ENCODE peak calls at places on chromosomes 4 and X, in nine cellular contexts. V is activated T-cell treated with anti-CD3 and anti-CD28 coated beads for 4 hours, U is GM19239, Y is sciatic nerve, L is left ventricle myocardium superior, I is NB4, H is GM20000, D is stomach, B is lung microvascular endothelial cell. S is an unnamed sample.
A peak's percentile ranks its signal among the peaks of the same experiment; 100 is the strongest.

GRCh38 chr4:8641931-8642650 is 49.5 kb downstream of the CPZ start:
- DNase-seq in B (no peak), I (no peak), H (no peak), V (no peak), U (no peak), D (no peak), L (peak; percentile 9), Y (peak; percentile 41), S (no peak)

GRCh38 chrX:120109378-120109777 is 6.3 kb downstream of the RHOXF1 start:
- DNase-seq in D (no peak), L (no peak), V (no peak), H (no peak), I (no peak), Y (no peak), B (no peak), U (no peak), S (no peak)

GRCh38 chr4:5940470-5941203 is 47.8 kb upstream of the CRMP1 start:
- DNase-seq in D (no peak), L (no peak), H (no peak), B (no peak), I (peak; percentile 57), Y (no peak), V (no peak), U (no peak), S (peak; percentile 9)

GRCh38 chr4:34964613-34965012 is 1279.7 kb downstream of the ARAP2 start:
- DNase-seq in D (no peak), V (no peak), H (no peak), B (no peak), I (no peak), Y (no peak), L (no peak), U (no peak), S (no peak)

GRCh38 chr4:165874072-165874798 is 1.2 kb downstream of the TLL1 start:
- DNase-seq in L (no peak), U (no peak), H (peak; percentile 30), D (no peak), Y (no peak), V (no peak), B (peak; percentile 68), I (no peak), S (no peak)

GRCh38 chr4:185651137-185651677 is 115.9 kb upstream of the PDLIM3 start:
- DNase-seq in U (no peak), D (no peak), Y (no peak), H (no peak), I (no peak), V (no peak), B (no peak), L (no peak), S (no peak)

GRCh38 chrX:35339796-35340195 is 397.2 kb downstream of the FAM47B start:
- DNase-seq in I (no peak), D (no peak), L (no peak), U (no peak), V (no peak), Y (no peak), H (no peak), B (no peak), S (no peak)

GRCh38 chrX:22296871-22297270 is 24.2 kb downstream of the CBLL2 start:
- DNase-seq in V (no peak), U (no peak), L (no peak), B (no peak), Y (no peak), I (no peak), H (no peak), D (no peak), S (no peak)

GRCh38 chr4:136680271-136680670 is 852.0 kb downstream of the PCDH18 start:
- DNase-seq in B (no peak), V (no peak), U (no peak), L (no peak), D (no peak), I (no peak), H (no peak), Y (no peak), S (no peak)

GRCh38 chrX:20244936-20245335 is 21.8 kb downstream of the RPS6KA3 start:
- DNase-seq in U (no peak), H (no peak), V (no peak), Y (no peak), D (no peak), I (no peak), L (peak; percentile 32), B (no peak), S (no peak)

GRCh38 chr4:46994007-46994405 is 625 bp upstream of the GABRA4 start:
- DNase-seq in D (no peak), B (no peak), L (peak; percentile 38), V (no peak), H (peak; percentile 32), Y (no peak), U (no peak), I (no peak), S (no peak)

GRCh38 chrX:40468033-40468979 is 112.5 kb upstream of the ATP6AP2 start:
- DNase-seq in I (peak; percentile 83), Y (peak; percentile 70), U (peak; percentile 28), D (peak; percentile 58), B (peak; percentile 53), V (no peak), H (peak; percentile 45), L (peak; percentile 48), S (peak; percentile 72)

GRCh38 chr4:72568959-72569718 is at the start of gene ADAMTS3:
- DNase-seq in D (peak; percentile 51), H (peak; percentile 26), I (peak; percentile 6), V (no peak), U (no peak), L (peak; percentile 77), B (peak; percentile 13), Y (peak; percentile 73), S (peak; percentile 81)

GRCh38 chr4:967113-968104 is 6.0 kb downstream of the DGKQ start:
- DNase-seq in B (no peak), V (no peak), L (no peak), U (no peak), D (no peak), I (no peak), Y (no peak), H (no peak), S (no peak)

GRCh38 chr4:173522160-173522873 is 7.7 kb downstream of the HAND2 start:
- DNase-seq in V (no peak), U (no peak), D (peak; percentile 55), I (peak; percentile 22), H (no peak), Y (peak; percentile 87), L (peak; percentile 96), B (peak; percentile 64), S (no peak)

GRCh38 chr4:165668694-165669093 is 204.3 kb upstream of the TLL1 start:
- DNase-seq in V (no peak), I (no peak), U (no peak), H (no peak), B (peak; percentile 46), Y (no peak), D (no peak), L (no peak), S (no peak)

GRCh38 chr4:6410078-6410477 is 62.3 kb downstream of the PPP2R2C start:
- DNase-seq in B (no peak), V (no peak), L (no peak), H (no peak), D (no peak), Y (no peak), U (no peak), I (no peak), S (no peak)

GRCh38 chr4:124810814-124811213 is 98.3 kb upstream of the ANKRD50 start:
- DNase-seq in I (no peak), D (no peak), Y (no peak), L (no peak), H (no peak), V (no peak), B (peak; percentile 9), U (no peak), S (no peak)

GRCh38 chr4:187171731-187172339 is 448.2 kb upstream of the FAT1 start:
- DNase-seq in L (no peak), B (no peak), D (no peak), I (no peak), U (no peak), Y (no peak), H (no peak), V (no peak), S (no peak)

GRCh38 chrX:153623310-153624029 is 23.5 kb upstream of the DUSP9 start:
- DNase-seq in I (no peak), U (no peak), L (no peak), B (no peak), Y (no peak), V (no peak), H (no peak), D (no peak), S (no peak)